ENCODE peak calls at places on chromosomes 3 and 15, in six cellular contexts. Y, A, F, M, D and Q are unnamed samples.
A peak's percentile ranks its signal among the peaks of the same experiment; 100 is the strongest.

GRCh38 chr3:129118745-129119144 is 2.9 kb downstream of the RAB43 start:
- DNase-seq in D (no peak), Y (no peak), M (no peak), F (no peak), A (no peak), Q (no peak)

GRCh38 chr3:133206921-133207320 is 168.7 kb downstream of the TMEM108 start:
- DNase-seq in D (no peak), F (no peak), A (no peak), Y (no peak), M (no peak), Q (no peak)

GRCh38 chr15:97189152-97189551 is 771.4 kb upstream of the ARRDC4 start:
- DNase-seq in M (no peak), Y (no peak), F (no peak), A (peak; percentile 56), D (no peak), Q (no peak)

GRCh38 chr3:15634671-15635661 is 33.4 kb downstream of the BTD start:
- DNase-seq in Y (peak; percentile 53), F (no peak), M (no peak), A (peak; percentile 36), D (no peak), Q (peak; percentile 68)

GRCh38 chr15:23869391-23869790 is 182.3 kb upstream of the NDN start:
- DNase-seq in M (peak; percentile 86), D (peak; percentile 4), Y (peak; percentile 46), F (peak; percentile 27), A (no peak), Q (no peak)

GRCh38 chr3:20682573-20682972 is 496.6 kb upstream of the SGO1 start:
- DNase-seq in A (peak; percentile 17), Y (no peak), F (no peak), M (no peak), D (peak; percentile 34), Q (no peak)

GRCh38 chr3:129245141-129245540 is 4.3 kb upstream of the COPG1 start:
- DNase-seq in Y (no peak), M (no peak), D (peak; percentile 81), F (no peak), A (peak; percentile 42), Q (peak; percentile 37)

GRCh38 chr15:59255647-59256380 is 49.2 kb downstream of the LDHAL6B start:
- DNase-seq in M (no peak), Y (no peak), D (peak; percentile 41), A (no peak), F (no peak), Q (no peak)

GRCh38 chr3:12222765-12223485 is 64.2 kb upstream of the TIMP4 start:
- DNase-seq in D (peak; percentile 82), F (no peak), A (peak; percentile 75), M (no peak), Y (no peak), Q (peak; percentile 65)

GRCh38 chr15:61449306-61449705 is 220.2 kb upstream of the RORA start:
- DNase-seq in M (no peak), A (no peak), Y (no peak), D (no peak), F (no peak), Q (peak; percentile 73)

GRCh38 chr3:127987309-127987995 is 64.8 kb upstream of the SEC61A1 start:
- DNase-seq in M (no peak), F (no peak), A (no peak), Y (no peak), D (no peak), Q (no peak)

GRCh38 chr15:23548071-23548470 is 17.4 kb upstream of the MKRN3 start:
- DNase-seq in M (no peak), Y (no peak), D (no peak), A (no peak), F (no peak), Q (no peak)

GRCh38 chr15:89088605-89089315 is 504 bp downstream of the ABHD2 start:
- DNase-seq in Y (peak; percentile 65), F (peak; percentile 52), M (peak; percentile 32), D (no peak), A (peak; percentile 43), Q (peak; percentile 53)

GRCh38 chr3:143596957-143597642 is 251.2 kb downstream of the SLC9A9 start:
- DNase-seq in F (no peak), Y (peak; percentile 33), A (no peak), M (peak; percentile 4), D (peak; percentile 12), Q (no peak)

GRCh38 chr3:64163019-64163754 is 62.1 kb downstream of the PRICKLE2 start:
- DNase-seq in D (peak; percentile 69), M (no peak), Y (no peak), F (no peak), A (no peak), Q (no peak)

GRCh38 chr3:189863031-189863430 is 231.8 kb downstream of the TP63 start:
- DNase-seq in M (no peak), D (peak; percentile 46), A (no peak), F (no peak), Y (no peak), Q (no peak)

GRCh38 chr3:140007081-140007480 is 72.1 kb downstream of the CLSTN2 start:
- DNase-seq in A (no peak), M (no peak), F (no peak), D (no peak), Y (no peak), Q (no peak)

GRCh38 chr3:185297867-185298266 is 44.0 kb upstream of the EHHADH start:
- DNase-seq in D (no peak), M (no peak), A (no peak), F (no peak), Y (no peak), Q (no peak)

GRCh38 chr3:125351814-125352456 is 23.2 kb downstream of the ZNF148 start:
- DNase-seq in F (no peak), Y (no peak), A (peak; percentile 67), M (no peak), D (peak; percentile 29), Q (peak; percentile 46)

GRCh38 chr3:72903004-72903403 is 15.2 kb downstream of the GXYLT2 start:
- DNase-seq in D (peak; percentile 96), Y (no peak), A (peak; percentile 96), M (no peak), F (no peak), Q (peak; percentile 74)

GRCh38 chr15:42733027-42733426 is 3.9 kb downstream of the CDAN1 start:
- DNase-seq in M (no peak), D (no peak), F (no peak), A (no peak), Y (no peak), Q (no peak)

GRCh38 chr3:66655119-66655518 is 154.3 kb upstream of the LRIG1 start:
- DNase-seq in D (no peak), Y (no peak), M (no peak), A (no peak), F (no peak), Q (no peak)

GRCh38 chr3:19348929-19349564 is 200.7 kb downstream of the KCNH8 start:
- DNase-seq in Y (no peak), D (peak; percentile 41), M (peak; percentile 50), A (peak; percentile 44), F (no peak), Q (peak; percentile 0)

GRCh38 chr15:70362911-70363310 is 265.2 kb upstream of the TLE3 start:
- DNase-seq in F (peak; percentile 35), Y (peak; percentile 40), D (no peak), M (peak; percentile 75), A (peak; percentile 47), Q (no peak)

GRCh38 chr15:95176794-95177577 is 945.6 kb downstream of the MCTP2 start:
- DNase-seq in Y (no peak), D (no peak), F (no peak), M (no peak), A (no peak), Q (no peak)

GRCh38 chr15:82950746-82951370 is 1.7 kb downstream of the HOMER2 start:
- DNase-seq in D (no peak), A (no peak), Y (no peak), M (no peak), F (no peak), Q (no peak)

GRCh38 chr3:194132465-194133358 is 3.2 kb upstream of the HES1 start:
- DNase-seq in A (no peak), Y (no peak), M (no peak), F (no peak), D (peak; percentile 91), Q (no peak)

GRCh38 chr15:48190932-48191573 is 412 bp upstream of the CTXN2 start:
- DNase-seq in F (peak; percentile 45), Y (peak; percentile 70), D (peak; percentile 54), M (peak; percentile 93), A (peak; percentile 71), Q (peak; percentile 46)

GRCh38 chr15:69758291-69758771 is 305.7 kb downstream of the RPLP1 start:
- DNase-seq in Y (no peak), D (no peak), A (peak; percentile 22), F (no peak), M (no peak), Q (peak; percentile 20)

GRCh38 chr3:101518421-101518871 is 5.4 kb upstream of the SENP7 start:
- DNase-seq in M (no peak), D (peak; percentile 98), A (peak; percentile 16), Y (no peak), F (no peak), Q (peak; percentile 11)

GRCh38 chr15:95921404-95921803 is 409.1 kb upstream of the NR2F2 start:
- DNase-seq in M (no peak), F (no peak), A (no peak), Y (no peak), D (no peak), Q (no peak)

GRCh38 chr3:184156522-184156955 is 1.4 kb downstream of the DVL3 start:
- DNase-seq in Y (peak; percentile 86), A (peak; percentile 71), D (no peak), F (peak; percentile 86), M (peak; percentile 47), Q (no peak)

GRCh38 chr3:109806929-109807328 is 469.6 kb upstream of the DPPA4 start:
- DNase-seq in A (peak; percentile 84), Y (no peak), M (no peak), D (peak; percentile 79), F (no peak), Q (peak; percentile 49)

GRCh38 chr3:187102073-187102634 is 37.1 kb downstream of the RPL39L start:
- DNase-seq in A (no peak), F (no peak), Y (no peak), M (no peak), D (no peak), Q (peak; percentile 4)
- H3K4me3 ChIP-seq in A (peak overlapping the region; percentile 43), F (peak overlapping the region; percentile 33), Y (peak overlapping the region; percentile 14), M (no peak overlapping the region), D (no peak overlapping the region), Q (peak overlapping the region; percentile 46)

GRCh38 chr3:149716984-149717383 is 35.3 kb downstream of the COMMD2 start:
- DNase-seq in A (no peak), Y (no peak), F (no peak), M (no peak), D (no peak), Q (no peak)
- H3K4me3 ChIP-seq in A (no peak overlapping the region), Y (no peak overlapping the region), F (peak overlapping the region; percentile 17), M (no peak overlapping the region), D (no peak overlapping the region), Q (no peak overlapping the region)

GRCh38 chr3:5007873-5008272 is 28.6 kb downstream of the BHLHE40 start:
- DNase-seq in Y (no peak), D (no peak), F (no peak), M (no peak), A (no peak), Q (no peak)
- H3K4me3 ChIP-seq in Y (no peak overlapping the region), D (no peak overlapping the region), F (no peak overlapping the region), M (no peak overlapping the region), A (no peak overlapping the region), Q (no peak overlapping the region)

GRCh38 chr15:36589971-36590370 is 10.5 kb downstream of the CDIN1 start:
- DNase-seq in D (no peak), Y (no peak), F (no peak), A (peak; percentile 46), M (no peak), Q (no peak)
- H3K4me3 ChIP-seq in D (no peak overlapping the region), Y (no peak overlapping the region), F (no peak overlapping the region), A (no peak overlapping the region), M (no peak overlapping the region), Q (no peak overlapping the region)